ENCODE peak calls at places on chromosomes 7 and 10, in five cellular contexts. D, A, F, N and T are unnamed samples.

GRCh38 chr10:6385683-6386082 is 183.0 kb downstream of the PFKFB3 start:
- DNase-seq in F (peak), N (no peak), D (no peak), A (no peak), T (peak)

GRCh38 chr10:129771024-129771423 is 193.1 kb downstream of the EBF3 start:
- DNase-seq in A (no peak), D (no peak), N (no peak), F (no peak), T (no peak)

GRCh38 chr7:47284691-47285246 is 297.1 kb downstream of the TNS3 start:
- DNase-seq in N (no peak), D (no peak), F (no peak), A (no peak), T (no peak)

GRCh38 chr7:82805527-82805960 is 357.1 kb downstream of the PCLO start:
- DNase-seq in A (peak), D (no peak), N (no peak), F (peak), T (peak)

GRCh38 chr7:135743907-135744789 is 4.5 kb downstream of the FAM180A start:
- DNase-seq in A (no peak), N (no peak), F (peak), D (no peak), T (no peak)

GRCh38 chr7:69177326-69177897 is 420.9 kb upstream of the AUTS2 start:
- DNase-seq in F (no peak), N (peak), D (no peak), A (no peak), T (no peak)

GRCh38 chr10:99346247-99346646 is 17.1 kb downstream of the CNNM1 start:
- DNase-seq in F (peak), A (no peak), D (no peak), N (no peak), T (no peak)

GRCh38 chr10:124701435-124701834 is 42.7 kb downstream of the FAM53B start:
- DNase-seq in A (peak), N (peak), D (no peak), F (peak), T (peak)